ENCODE peak calls at places on chromosomes 7 and 10, in seven cellular contexts. F, O, L, N, K, T and X are unnamed samples.

GRCh38 chr7:90262438-90262837 is 17.5 kb downstream of the CFAP69 start:
- DNase-seq in F (peak; percentile 7), O (no peak), L (peak; percentile 22), N (peak; percentile 8), K (no peak), T (no peak), X (no peak)

GRCh38 chr10:78371118-78371517 is 337.5 kb downstream of the RPS24 start:
- DNase-seq in F (no peak), O (no peak), L (peak; percentile 37), N (no peak), K (no peak), T (no peak), X (no peak)

GRCh38 chr7:130221341-130221740 is 13.7 kb downstream of the SSMEM1 start:
- DNase-seq in F (no peak), O (no peak), L (no peak), N (no peak), K (no peak), T (no peak), X (no peak)

GRCh38 chr7:140497241-140497769 is 18.0 kb upstream of the MKRN1 start:
- DNase-seq in F (no peak), O (no peak), L (no peak), N (no peak), K (no peak), T (no peak), X (no peak)

GRCh38 chr10:122655524-122656307 is 43.9 kb downstream of the C10orf120 start:
- DNase-seq in F (no peak), O (no peak), L (no peak), N (no peak), K (no peak), T (no peak), X (no peak)

GRCh38 chr7:106723398-106723797 is 62.4 kb upstream of the CCDC71L start:
- DNase-seq in F (no peak), O (no peak), L (no peak), N (no peak), K (no peak), T (no peak), X (no peak)

GRCh38 chr10:33134011-33134751 is 176.2 kb upstream of the ITGB1 start:
- DNase-seq in F (no peak), O (peak; percentile 64), L (peak; percentile 99), N (peak; percentile 4), K (no peak), T (no peak), X (peak; percentile 36)

GRCh38 chr10:72665925-72666324 is 26.0 kb upstream of the MCU start:
- DNase-seq in F (no peak), O (no peak), L (peak; percentile 38), N (no peak), K (no peak), T (no peak), X (no peak)

GRCh38 chr7:10973942-10974716 is 457 bp downstream of the PHF14 start:
- DNase-seq in F (peak; percentile 61), O (peak; percentile 2), L (peak; percentile 49), N (peak; percentile 49), K (peak; percentile 64), T (no peak), X (peak; percentile 55)

GRCh38 chr10:67077376-67077775 is 151.5 kb downstream of the LRRTM3 start:
- DNase-seq in F (no peak), O (no peak), L (no peak), N (no peak), K (no peak), T (no peak), X (no peak)

GRCh38 chr10:76337641-76338040 is 906.2 kb downstream of the LRMDA start:
- DNase-seq in F (no peak), O (no peak), L (peak; percentile 82), N (no peak), K (no peak), T (no peak), X (no peak)